ENCODE peak calls at places on chromosomes 2 and 18, in six cellular contexts. F, S, C, D, T and Y are unnamed samples.

GRCh38 chr2:238927746-238928519 is 80.0 kb downstream of the TWIST2 start:
- DNase-seq in F (no peak), S (no peak), C (no peak), D (no peak), T (no peak), Y (no peak)

GRCh38 chr18:30889582-30890301 is 152.8 kb downstream of the DSC3 start:
- DNase-seq in F (no peak), S (no peak), C (no peak), D (peak; percentile 45), T (peak; percentile 3), Y (peak; percentile 60)

GRCh38 chr18:79905993-79906392 is 45.5 kb downstream of the SLC66A2 start:
- DNase-seq in F (no peak), S (no peak), C (no peak), D (no peak), T (no peak), Y (no peak)

GRCh38 chr18:47968006-47968676 is 37.7 kb upstream of the SMAD2 start:
- DNase-seq in F (no peak), S (no peak), C (no peak), D (no peak), T (no peak), Y (no peak)

GRCh38 chr2:207121784-207122183 is 44.0 kb downstream of the KLF7 start:
- DNase-seq in F (no peak), S (peak; percentile 28), C (no peak), D (peak; percentile 60), T (no peak), Y (peak; percentile 80)

GRCh38 chr2:12089001-12089400 is 342.6 kb downstream of the LPIN1 start:
- DNase-seq in F (no peak), S (no peak), C (no peak), D (peak; percentile 66), T (no peak), Y (no peak)

GRCh38 chr2:28273751-28274150 is 118.9 kb upstream of the FOSL2 start:
- DNase-seq in F (no peak), S (no peak), C (no peak), D (peak; percentile 68), T (no peak), Y (no peak)

GRCh38 chr2:197278804-197279763 is 31.5 kb downstream of the ANKRD44 start:
- DNase-seq in F (no peak), S (no peak), C (no peak), D (no peak), T (no peak), Y (no peak)

GRCh38 chr2:40103590-40103989 is 324.5 kb upstream of the THUMPD2 start:
- DNase-seq in F (no peak), S (no peak), C (no peak), D (peak; percentile 43), T (no peak), Y (peak; percentile 51)

GRCh38 chr2:168135121-168135520 is 112.3 kb downstream of the STK39 start:
- DNase-seq in F (no peak), S (no peak), C (no peak), D (no peak), T (no peak), Y (no peak)

GRCh38 chr18:75209129-75209951 is at the start of gene PTGR3:
- DNase-seq in F (peak; percentile 84), S (no peak), C (peak; percentile 72), D (peak; percentile 48), T (peak; percentile 93), Y (peak; percentile 90)

GRCh38 chr18:10162340-10162739 is 248.5 kb downstream of the VAPA start:
- DNase-seq in F (no peak), S (no peak), C (no peak), D (no peak), T (no peak), Y (no peak)

GRCh38 chr18:44765451-44765850 is 84.8 kb downstream of the SETBP1 start:
- DNase-seq in F (no peak), S (no peak), C (no peak), D (no peak), T (no peak), Y (no peak)

GRCh38 chr2:74581463-74581862 is 26.9 kb downstream of the DOK1 start:
- DNase-seq in F (no peak), S (no peak), C (no peak), D (no peak), T (no peak), Y (no peak)

GRCh38 chr2:196234672-196235071 is 63.3 kb upstream of the STK17B start:
- DNase-seq in F (no peak), S (no peak), C (peak; percentile 49), D (peak; percentile 66), T (no peak), Y (peak; percentile 15)

GRCh38 chr2:221570321-221571107 is 1.6 kb downstream of the EPHA4 start:
- DNase-seq in F (peak; percentile 18), S (no peak), C (no peak), D (peak; percentile 19), T (peak; percentile 3), Y (no peak)

GRCh38 chr2:126656311-126657145 is 570 bp downstream of the GYPC start:
- DNase-seq in F (peak; percentile 63), S (no peak), C (no peak), D (no peak), T (no peak), Y (no peak)

GRCh38 chr2:109236147-109236546 is 107.1 kb downstream of the SH3RF3 start:
- DNase-seq in F (no peak), S (no peak), C (no peak), D (no peak), T (no peak), Y (no peak)

GRCh38 chr2:159506764-159507406 is 109.5 kb downstream of the BAZ2B start:
- DNase-seq in F (no peak), S (no peak), C (no peak), D (peak; percentile 83), T (no peak), Y (peak; percentile 42)

GRCh38 chr2:172270278-172271079 is 156.9 kb upstream of the ITGA6 start:
- DNase-seq in F (no peak), S (no peak), C (no peak), D (no peak), T (no peak), Y (no peak)

GRCh38 chr2:20526146-20526545 is 79.3 kb downstream of the RHOB start:
- DNase-seq in F (no peak), S (no peak), C (no peak), D (no peak), T (no peak), Y (no peak)

GRCh38 chr2:32712870-32713269 is 85.0 kb downstream of the TTC27 start:
- DNase-seq in F (no peak), S (no peak), C (no peak), D (peak; percentile 39), T (no peak), Y (no peak)

GRCh38 chr2:128602038-128602698 is 283.5 kb upstream of the HS6ST1 start:
- DNase-seq in F (no peak), S (no peak), C (no peak), D (no peak), T (no peak), Y (no peak)

GRCh38 chr18:65942103-65942502 is 191.3 kb downstream of the CDH7 start:
- DNase-seq in F (no peak), S (no peak), C (no peak), D (peak; percentile 81), T (no peak), Y (no peak)

GRCh38 chr2:8632755-8633154 is 49.1 kb upstream of the ID2 start:
- DNase-seq in F (no peak), S (no peak), C (no peak), D (no peak), T (no peak), Y (no peak)
- TF ChIP-seq CTCF in F (no peak), S (no peak), C (no peak), D (no peak), T (no peak), Y (no peak)

GRCh38 chr18:524496-524895 is 24.0 kb upstream of the COLEC12 start:
- DNase-seq in F (no peak), S (peak; percentile 56), C (no peak), D (no peak), T (no peak), Y (no peak)

GRCh38 chr18:519019-519879 is 18.7 kb upstream of the COLEC12 start:
- DNase-seq in F (peak; percentile 68), S (no peak), C (no peak), D (no peak), T (no peak), Y (no peak)

GRCh38 chr18:526681-527080 is 26.2 kb upstream of the COLEC12 start:
- DNase-seq in F (no peak), S (no peak), C (no peak), D (no peak), T (no peak), Y (no peak)

GRCh38 chr18:527136-527535 is 26.6 kb upstream of the COLEC12 start:
- DNase-seq in F (no peak), S (no peak), C (no peak), D (no peak), T (no peak), Y (no peak)

GRCh38 chr18:525066-525797 is 24.7 kb upstream of the COLEC12 start:
- DNase-seq in F (no peak), S (no peak), C (no peak), D (peak; percentile 10), T (no peak), Y (peak; percentile 62)
- TF ChIP-seq CTCF in F (no peak), S (no peak), C (no peak), D (no peak), T (no peak), Y (no peak)

DNA sequence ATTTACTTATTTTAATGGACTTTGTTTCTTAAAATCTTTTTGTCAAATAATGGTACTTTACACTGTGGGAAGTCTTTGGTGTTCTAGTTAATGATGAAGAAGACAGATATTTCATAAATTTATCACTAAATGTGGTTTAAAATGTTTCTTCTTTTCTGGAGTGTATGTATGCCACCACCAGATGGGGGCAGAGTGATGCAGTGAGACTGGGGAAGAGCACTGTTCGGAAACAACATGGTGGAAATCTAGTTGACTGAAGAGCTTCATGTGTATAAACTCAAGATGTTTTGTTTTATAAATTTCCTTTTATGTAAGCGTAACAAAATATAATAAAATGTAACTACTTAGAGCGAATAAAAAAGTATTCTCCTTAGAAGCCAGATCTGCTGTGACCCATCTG is 195.1 kb downstream of the KCNE4 start:
- DNase-seq in F (no peak), S (no peak), C (peak; percentile 22), D (peak; percentile 50), T (peak; percentile 8), Y (peak; percentile 34)
- TF ChIP-seq CTCF in F (no peak), S (peak; percentile 42), C (no peak), D (peak; percentile 47), T (peak; percentile 63), Y (peak; percentile 43)

DNA sequence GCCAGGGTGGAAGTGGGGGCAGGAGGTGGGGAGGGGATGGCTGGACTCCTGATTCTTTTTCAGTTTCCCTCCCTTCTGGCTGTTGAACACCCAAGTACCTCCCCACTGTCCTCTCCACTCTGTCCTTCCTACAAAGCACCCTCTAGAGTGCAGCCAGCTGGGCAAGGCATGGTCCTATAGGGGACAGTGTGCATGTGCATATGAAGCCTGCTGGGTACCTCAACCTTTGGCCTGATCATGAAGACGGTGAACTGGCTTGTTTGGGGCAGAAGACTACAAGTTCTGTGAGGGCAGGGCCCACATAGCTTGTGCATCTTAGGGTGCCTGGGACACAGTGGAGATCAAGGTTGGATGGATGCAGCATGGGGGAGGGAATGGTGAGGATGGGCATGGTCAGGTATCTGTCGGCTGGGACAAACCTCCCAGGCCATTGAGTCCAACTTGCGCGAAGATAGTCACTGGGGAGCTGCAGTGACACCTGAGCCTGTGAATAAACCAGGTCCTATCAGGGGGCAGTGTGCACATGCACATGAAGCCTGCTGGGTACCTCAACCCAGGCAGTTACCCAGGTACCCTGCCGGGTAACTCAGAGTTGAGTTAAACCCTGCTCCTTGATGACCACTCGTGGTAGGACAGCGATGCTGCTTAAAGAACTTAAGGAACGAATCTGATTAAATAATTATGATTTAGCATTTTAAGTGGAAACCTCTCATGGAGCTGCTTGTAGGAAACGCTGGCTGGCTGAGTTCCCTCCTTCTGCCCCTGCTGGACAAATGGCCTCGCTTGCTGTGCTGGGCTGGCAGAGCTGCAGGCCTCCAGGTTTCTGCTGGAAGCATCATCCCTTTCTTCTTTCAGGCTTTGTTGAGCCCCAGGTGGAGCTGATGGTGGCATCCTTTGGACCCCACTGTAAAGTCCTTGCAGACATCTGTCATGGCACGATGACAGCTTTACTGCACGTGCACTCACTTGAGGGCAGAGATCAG is 84.0 kb downstream of the POLR1A start:
- DNase-seq in F (no peak), S (no peak), C (no peak), D (no peak), T (no peak), Y (no peak)
- TF ChIP-seq CTCF in F (no peak), S (no peak), C (no peak), D (no peak), T (no peak), Y (no peak)